ENCODE peak calls at places on chromosomes 5 and 9, in eight cellular contexts. B is NCI-H1105 treated with DMSO at 0.1 percent for 48 hours; C is GM23338; Q is Caco-2; F is T-helper 2 cell; N is DMS 273 treated with DMSO at 0.1 percent for 48 hours; T is WTC11; G is CD4-positive, alpha-beta T cell. P is an unnamed sample.

GRCh38 chr9:81685763-81686613 is 3.4 kb downstream of the TLE1 start:
- DNase-seq in Q (peak; percentile 35), F (no peak), T (no peak), G (no peak), B (no peak), N (no peak), C (no peak), P (no peak)

GRCh38 chr9:133812077-133812868 is 74.1 kb upstream of the SARDH start:
- DNase-seq in C (no peak), T (no peak), G (no peak), B (no peak), Q (no peak), N (no peak), F (no peak), P (no peak)

GRCh38 chr9:86099695-86100364 is 472 bp upstream of the GOLM1 start:
- DNase-seq in B (no peak), F (no peak), N (no peak), Q (peak; percentile 33), C (peak; percentile 71), G (no peak), T (peak; percentile 26), P (no peak)

GRCh38 chr9:89410709-89411111 is 87.2 kb downstream of the SEMA4D start:
- DNase-seq in T (no peak), G (no peak), Q (no peak), N (no peak), C (peak; percentile 54), F (no peak), B (no peak), P (no peak)

GRCh38 chr9:128361981-128362646 is 9.1 kb upstream of the URM1 start:
- DNase-seq in N (peak; percentile 66), T (peak; percentile 88), C (peak; percentile 93), F (peak; percentile 31), Q (peak; percentile 82), B (peak; percentile 71), G (peak; percentile 47), P (peak; percentile 82)

GRCh38 chr9:92969516-92970466 is 22.5 kb downstream of the FGD3 start:
- DNase-seq in N (no peak), F (no peak), C (no peak), Q (no peak), B (no peak), G (no peak), T (no peak), P (no peak)

GRCh38 chr9:133023117-133023890 is 7.5 kb upstream of the GTF3C5 start:
- DNase-seq in F (no peak), G (peak; percentile 12), B (no peak), N (no peak), T (peak; percentile 47), Q (no peak), C (peak; percentile 50), P (no peak)

GRCh38 chr5:74576941-74577456 is 63.5 kb downstream of the ENC1 start:
- DNase-seq in N (no peak), Q (no peak), T (no peak), C (no peak), G (no peak), F (no peak), B (no peak), P (no peak)

GRCh38 chr9:125810161-125810560 is 63.0 kb downstream of the PBX3 start:
- DNase-seq in T (no peak), G (no peak), F (no peak), N (no peak), B (no peak), C (no peak), Q (no peak), P (no peak)

GRCh38 chr9:99055384-99055783 is 49.5 kb upstream of the TGFBR1 start:
- DNase-seq in Q (no peak), N (no peak), C (no peak), B (no peak), F (no peak), T (no peak), G (no peak), P (no peak)

GRCh38 chr5:377326-377981 is 55.9 kb downstream of the AHRR start:
- DNase-seq in T (peak; percentile 9), C (no peak), F (no peak), N (no peak), B (no peak), G (no peak), Q (no peak), P (no peak)

GRCh38 chr5:175516933-175517823 is 38.8 kb downstream of the SFXN1 start:
- DNase-seq in G (no peak), C (no peak), T (no peak), F (no peak), B (no peak), N (no peak), Q (no peak), P (no peak)

GRCh38 chr5:141871870-141872269 is 6.3 kb downstream of the PCDH1 start:
- DNase-seq in T (no peak), B (no peak), Q (no peak), G (no peak), C (no peak), F (no peak), N (no peak), P (no peak)

GRCh38 chr5:138789771-138790242 is 36.6 kb downstream of the CTNNA1 start:
- DNase-seq in C (peak; percentile 86), T (peak; percentile 15), G (no peak), B (peak; percentile 4), Q (peak; percentile 45), N (peak; percentile 60), F (no peak), P (peak; percentile 13)

GRCh38 chr5:62256161-62257017 is 49.6 kb upstream of the KIF2A start:
- DNase-seq in Q (no peak), C (no peak), T (no peak), F (peak; percentile 23), B (no peak), N (peak; percentile 83), G (no peak), P (no peak)

GRCh38 chr9:134367796-134368490 is 41.7 kb downstream of the RXRA start:
- DNase-seq in F (no peak), N (no peak), T (no peak), Q (no peak), C (no peak), B (peak; percentile 69), G (no peak), P (no peak)

GRCh38 chr5:86997501-86997900 is 270.2 kb upstream of the RASA1 start:
- DNase-seq in N (no peak), C (no peak), Q (no peak), B (no peak), G (no peak), F (no peak), T (no peak), P (no peak)

GRCh38 chr9:137614631-137615386 is 4.0 kb upstream of the EHMT1 start:
- DNase-seq in B (no peak), G (no peak), N (no peak), F (no peak), C (peak; percentile 57), T (no peak), Q (no peak), P (no peak)

GRCh38 chr5:72407078-72407477 is 86.9 kb downstream of the PTCD2 start:
- DNase-seq in G (no peak), Q (no peak), B (no peak), F (no peak), T (no peak), N (no peak), C (no peak), P (no peak)

GRCh38 chr9:2461886-2462285 is 159.7 kb upstream of the VLDLR start:
- DNase-seq in T (no peak), C (no peak), F (no peak), N (peak; percentile 89), G (no peak), Q (no peak), B (no peak), P (no peak)

GRCh38 chr5:32711693-32712462 is 757 bp downstream of the NPR3 start:
- DNase-seq in T (peak; percentile 41), N (no peak), Q (no peak), G (no peak), F (no peak), B (no peak), C (peak; percentile 52), P (no peak)

GRCh38 chr5:37717613-37718431 is 122.0 kb downstream of the GDNF start:
- DNase-seq in F (no peak), Q (peak; percentile 3), T (peak; percentile 21), C (no peak), G (no peak), B (peak; percentile 94), N (peak; percentile 59), P (no peak)

GRCh38 chr9:105722099-105722498 is 27.8 kb downstream of the TMEM38B start:
- DNase-seq in C (peak; percentile 11), G (no peak), B (no peak), T (no peak), N (no peak), F (no peak), Q (no peak), P (no peak)